ENCODE peak calls at places on chromosomes 6 and 20, in seven cellular contexts. One of them, this sample, is unnamed.

GRCh38 chr6:111011360-111012142 is 29.7 kb downstream of the RPF2 start:
- DNase-seq in stimulated activated CD4-positive, alpha-beta T cell treated with anti-CD3 and anti-CD28 coated beads, TNF-alpha, amount 100 ng/mL, for 1 hour: no peak
- DNase-seq in skeletal muscle cell: peak
- DNase-seq in coronary artery: no peak
- DNase-seq in tibial artery: no peak
- DNase-seq in NCI-H446: peak
- DNase-seq in activated T-helper 1 cell treated with anti-CD3 and anti-CD28 coated beads, Interleukin-12 subunit alpha, Interleukin-12 subunit beta, Interleukin-2, Interleukin-4 antibody, amounts not matched to agents 30 ng/mL and 10 ng/mL and 1 ng/mL, durations not matched to agents 14 hours and 24 hours and 36 hours: no peak
- DNase-seq in this sample: peak

GRCh38 chr6:48817714-48818113 is 645.3 kb downstream of the MMUT start:
- DNase-seq in stimulated activated CD4-positive, alpha-beta T cell treated with anti-CD3 and anti-CD28 coated beads, TNF-alpha, amount 100 ng/mL, for 1 hour: no peak
- DNase-seq in skeletal muscle cell: peak
- DNase-seq in coronary artery: no peak
- DNase-seq in tibial artery: no peak
- DNase-seq in NCI-H446: no peak
- DNase-seq in activated T-helper 1 cell treated with anti-CD3 and anti-CD28 coated beads, Interleukin-12 subunit alpha, Interleukin-12 subunit beta, Interleukin-2, Interleukin-4 antibody, amounts not matched to agents 30 ng/mL and 10 ng/mL and 1 ng/mL, durations not matched to agents 14 hours and 24 hours and 36 hours: no peak
- DNase-seq in this sample: no peak

GRCh38 chr6:121399971-121400370 is 35.5 kb upstream of the GJA1 start:
- DNase-seq in stimulated activated CD4-positive, alpha-beta T cell treated with anti-CD3 and anti-CD28 coated beads, TNF-alpha, amount 100 ng/mL, for 1 hour: no peak
- DNase-seq in skeletal muscle cell: no peak
- DNase-seq in coronary artery: no peak
- DNase-seq in tibial artery: no peak
- DNase-seq in NCI-H446: no peak
- DNase-seq in activated T-helper 1 cell treated with anti-CD3 and anti-CD28 coated beads, Interleukin-12 subunit alpha, Interleukin-12 subunit beta, Interleukin-2, Interleukin-4 antibody, amounts not matched to agents 30 ng/mL and 10 ng/mL and 1 ng/mL, durations not matched to agents 14 hours and 24 hours and 36 hours: no peak
- DNase-seq in this sample: no peak

GRCh38 chr6:7541175-7542064 is at the start of gene DSP:
- DNase-seq in stimulated activated CD4-positive, alpha-beta T cell treated with anti-CD3 and anti-CD28 coated beads, TNF-alpha, amount 100 ng/mL, for 1 hour: no peak
- DNase-seq in skeletal muscle cell: no peak
- DNase-seq in coronary artery: no peak
- DNase-seq in tibial artery: no peak
- DNase-seq in NCI-H446: no peak
- DNase-seq in activated T-helper 1 cell treated with anti-CD3 and anti-CD28 coated beads, Interleukin-12 subunit alpha, Interleukin-12 subunit beta, Interleukin-2, Interleukin-4 antibody, amounts not matched to agents 30 ng/mL and 10 ng/mL and 1 ng/mL, durations not matched to agents 14 hours and 24 hours and 36 hours: peak
- DNase-seq in this sample: peak

GRCh38 chr6:140078552-140079126 is 704.2 kb upstream of the CITED2 start:
- DNase-seq in stimulated activated CD4-positive, alpha-beta T cell treated with anti-CD3 and anti-CD28 coated beads, TNF-alpha, amount 100 ng/mL, for 1 hour: no peak
- DNase-seq in skeletal muscle cell: peak
- DNase-seq in coronary artery: no peak
- DNase-seq in tibial artery: no peak
- DNase-seq in NCI-H446: peak
- DNase-seq in activated T-helper 1 cell treated with anti-CD3 and anti-CD28 coated beads, Interleukin-12 subunit alpha, Interleukin-12 subunit beta, Interleukin-2, Interleukin-4 antibody, amounts not matched to agents 30 ng/mL and 10 ng/mL and 1 ng/mL, durations not matched to agents 14 hours and 24 hours and 36 hours: no peak
- DNase-seq in this sample: no peak

GRCh38 chr20:49896204-49896603 is 19.1 kb downstream of the SPATA2 start:
- DNase-seq in stimulated activated CD4-positive, alpha-beta T cell treated with anti-CD3 and anti-CD28 coated beads, TNF-alpha, amount 100 ng/mL, for 1 hour: no peak
- DNase-seq in skeletal muscle cell: no peak
- DNase-seq in coronary artery: no peak
- DNase-seq in tibial artery: peak
- DNase-seq in NCI-H446: no peak
- DNase-seq in activated T-helper 1 cell treated with anti-CD3 and anti-CD28 coated beads, Interleukin-12 subunit alpha, Interleukin-12 subunit beta, Interleukin-2, Interleukin-4 antibody, amounts not matched to agents 30 ng/mL and 10 ng/mL and 1 ng/mL, durations not matched to agents 14 hours and 24 hours and 36 hours: no peak
- DNase-seq in this sample: no peak

GRCh38 chr6:94215614-94216013 is 796.3 kb upstream of the EPHA7 start:
- DNase-seq in stimulated activated CD4-positive, alpha-beta T cell treated with anti-CD3 and anti-CD28 coated beads, TNF-alpha, amount 100 ng/mL, for 1 hour: no peak
- DNase-seq in skeletal muscle cell: no peak
- DNase-seq in coronary artery: no peak
- DNase-seq in tibial artery: no peak
- DNase-seq in NCI-H446: peak
- DNase-seq in activated T-helper 1 cell treated with anti-CD3 and anti-CD28 coated beads, Interleukin-12 subunit alpha, Interleukin-12 subunit beta, Interleukin-2, Interleukin-4 antibody, amounts not matched to agents 30 ng/mL and 10 ng/mL and 1 ng/mL, durations not matched to agents 14 hours and 24 hours and 36 hours: no peak
- DNase-seq in this sample: no peak

GRCh38 chr6:13005994-13006393 is 289.4 kb downstream of the PHACTR1 start:
- DNase-seq in stimulated activated CD4-positive, alpha-beta T cell treated with anti-CD3 and anti-CD28 coated beads, TNF-alpha, amount 100 ng/mL, for 1 hour: no peak
- DNase-seq in skeletal muscle cell: no peak
- DNase-seq in coronary artery: no peak
- DNase-seq in tibial artery: no peak
- DNase-seq in NCI-H446: no peak
- DNase-seq in activated T-helper 1 cell treated with anti-CD3 and anti-CD28 coated beads, Interleukin-12 subunit alpha, Interleukin-12 subunit beta, Interleukin-2, Interleukin-4 antibody, amounts not matched to agents 30 ng/mL and 10 ng/mL and 1 ng/mL, durations not matched to agents 14 hours and 24 hours and 36 hours: no peak
- DNase-seq in this sample: no peak

GRCh38 chr20:58389324-58389967 is 417 bp downstream of the VAPB start:
- DNase-seq in stimulated activated CD4-positive, alpha-beta T cell treated with anti-CD3 and anti-CD28 coated beads, TNF-alpha, amount 100 ng/mL, for 1 hour: no peak
- DNase-seq in skeletal muscle cell: no peak
- DNase-seq in coronary artery: no peak
- DNase-seq in tibial artery: peak
- DNase-seq in NCI-H446: peak
- DNase-seq in activated T-helper 1 cell treated with anti-CD3 and anti-CD28 coated beads, Interleukin-12 subunit alpha, Interleukin-12 subunit beta, Interleukin-2, Interleukin-4 antibody, amounts not matched to agents 30 ng/mL and 10 ng/mL and 1 ng/mL, durations not matched to agents 14 hours and 24 hours and 36 hours: no peak
- DNase-seq in this sample: no peak

GRCh38 chr6:108989700-108990099 is 104.9 kb downstream of the SESN1 start:
- DNase-seq in stimulated activated CD4-positive, alpha-beta T cell treated with anti-CD3 and anti-CD28 coated beads, TNF-alpha, amount 100 ng/mL, for 1 hour: no peak
- DNase-seq in skeletal muscle cell: no peak
- DNase-seq in coronary artery: no peak
- DNase-seq in tibial artery: no peak
- DNase-seq in NCI-H446: no peak
- DNase-seq in activated T-helper 1 cell treated with anti-CD3 and anti-CD28 coated beads, Interleukin-12 subunit alpha, Interleukin-12 subunit beta, Interleukin-2, Interleukin-4 antibody, amounts not matched to agents 30 ng/mL and 10 ng/mL and 1 ng/mL, durations not matched to agents 14 hours and 24 hours and 36 hours: no peak
- DNase-seq in this sample: no peak

GRCh38 chr20:62741701-62742491 is 33.3 kb downstream of the NTSR1 start:
- DNase-seq in stimulated activated CD4-positive, alpha-beta T cell treated with anti-CD3 and anti-CD28 coated beads, TNF-alpha, amount 100 ng/mL, for 1 hour: no peak
- DNase-seq in skeletal muscle cell: no peak
- DNase-seq in coronary artery: no peak
- DNase-seq in tibial artery: peak
- DNase-seq in NCI-H446: no peak
- DNase-seq in activated T-helper 1 cell treated with anti-CD3 and anti-CD28 coated beads, Interleukin-12 subunit alpha, Interleukin-12 subunit beta, Interleukin-2, Interleukin-4 antibody, amounts not matched to agents 30 ng/mL and 10 ng/mL and 1 ng/mL, durations not matched to agents 14 hours and 24 hours and 36 hours: no peak
- DNase-seq in this sample: no peak

GRCh38 chr6:10633216-10633615 is 61.2 kb downstream of the C6orf52 start:
- DNase-seq in stimulated activated CD4-positive, alpha-beta T cell treated with anti-CD3 and anti-CD28 coated beads, TNF-alpha, amount 100 ng/mL, for 1 hour: no peak
- DNase-seq in skeletal muscle cell: peak
- DNase-seq in coronary artery: no peak
- DNase-seq in tibial artery: no peak
- DNase-seq in NCI-H446: no peak
- DNase-seq in activated T-helper 1 cell treated with anti-CD3 and anti-CD28 coated beads, Interleukin-12 subunit alpha, Interleukin-12 subunit beta, Interleukin-2, Interleukin-4 antibody, amounts not matched to agents 30 ng/mL and 10 ng/mL and 1 ng/mL, durations not matched to agents 14 hours and 24 hours and 36 hours: no peak
- DNase-seq in this sample: no peak

GRCh38 chr6:35360349-35361138 is 18.2 kb downstream of the PPARD start:
- DNase-seq in stimulated activated CD4-positive, alpha-beta T cell treated with anti-CD3 and anti-CD28 coated beads, TNF-alpha, amount 100 ng/mL, for 1 hour: no peak
- DNase-seq in skeletal muscle cell: no peak
- DNase-seq in coronary artery: no peak
- DNase-seq in tibial artery: peak
- DNase-seq in NCI-H446: peak
- DNase-seq in activated T-helper 1 cell treated with anti-CD3 and anti-CD28 coated beads, Interleukin-12 subunit alpha, Interleukin-12 subunit beta, Interleukin-2, Interleukin-4 antibody, amounts not matched to agents 30 ng/mL and 10 ng/mL and 1 ng/mL, durations not matched to agents 14 hours and 24 hours and 36 hours: no peak
- DNase-seq in this sample: no peak

GRCh38 chr6:147149092-147149491 is 55.1 kb upstream of the STXBP5 start:
- DNase-seq in stimulated activated CD4-positive, alpha-beta T cell treated with anti-CD3 and anti-CD28 coated beads, TNF-alpha, amount 100 ng/mL, for 1 hour: no peak
- DNase-seq in skeletal muscle cell: no peak
- DNase-seq in coronary artery: no peak
- DNase-seq in tibial artery: no peak
- DNase-seq in NCI-H446: no peak
- DNase-seq in activated T-helper 1 cell treated with anti-CD3 and anti-CD28 coated beads, Interleukin-12 subunit alpha, Interleukin-12 subunit beta, Interleukin-2, Interleukin-4 antibody, amounts not matched to agents 30 ng/mL and 10 ng/mL and 1 ng/mL, durations not matched to agents 14 hours and 24 hours and 36 hours: no peak
- DNase-seq in this sample: no peak

GRCh38 chr6:22598386-22598785 is 29.0 kb downstream of the HDGFL1 start:
- DNase-seq in stimulated activated CD4-positive, alpha-beta T cell treated with anti-CD3 and anti-CD28 coated beads, TNF-alpha, amount 100 ng/mL, for 1 hour: no peak
- DNase-seq in skeletal muscle cell: peak
- DNase-seq in coronary artery: no peak
- DNase-seq in tibial artery: no peak
- DNase-seq in NCI-H446: no peak
- DNase-seq in activated T-helper 1 cell treated with anti-CD3 and anti-CD28 coated beads, Interleukin-12 subunit alpha, Interleukin-12 subunit beta, Interleukin-2, Interleukin-4 antibody, amounts not matched to agents 30 ng/mL and 10 ng/mL and 1 ng/mL, durations not matched to agents 14 hours and 24 hours and 36 hours: no peak
- DNase-seq in this sample: peak

GRCh38 chr20:1951436-1952115 is 42.3 kb downstream of the PDYN start:
- DNase-seq in stimulated activated CD4-positive, alpha-beta T cell treated with anti-CD3 and anti-CD28 coated beads, TNF-alpha, amount 100 ng/mL, for 1 hour: no peak
- DNase-seq in skeletal muscle cell: no peak
- DNase-seq in coronary artery: no peak
- DNase-seq in tibial artery: no peak
- DNase-seq in NCI-H446: no peak
- DNase-seq in activated T-helper 1 cell treated with anti-CD3 and anti-CD28 coated beads, Interleukin-12 subunit alpha, Interleukin-12 subunit beta, Interleukin-2, Interleukin-4 antibody, amounts not matched to agents 30 ng/mL and 10 ng/mL and 1 ng/mL, durations not matched to agents 14 hours and 24 hours and 36 hours: no peak
- DNase-seq in this sample: no peak

GRCh38 chr20:44720617-44720993 is 5.4 kb downstream of the CCN5 start:
- DNase-seq in stimulated activated CD4-positive, alpha-beta T cell treated with anti-CD3 and anti-CD28 coated beads, TNF-alpha, amount 100 ng/mL, for 1 hour: no peak
- DNase-seq in skeletal muscle cell: no peak
- DNase-seq in coronary artery: peak
- DNase-seq in tibial artery: peak
- DNase-seq in NCI-H446: peak
- DNase-seq in activated T-helper 1 cell treated with anti-CD3 and anti-CD28 coated beads, Interleukin-12 subunit alpha, Interleukin-12 subunit beta, Interleukin-2, Interleukin-4 antibody, amounts not matched to agents 30 ng/mL and 10 ng/mL and 1 ng/mL, durations not matched to agents 14 hours and 24 hours and 36 hours: no peak
- DNase-seq in this sample: no peak

GRCh38 chr20:1164871-1165270 is 19.9 kb downstream of the TMEM74B start:
- DNase-seq in stimulated activated CD4-positive, alpha-beta T cell treated with anti-CD3 and anti-CD28 coated beads, TNF-alpha, amount 100 ng/mL, for 1 hour: no peak
- DNase-seq in skeletal muscle cell: no peak
- DNase-seq in coronary artery: peak
- DNase-seq in tibial artery: no peak
- DNase-seq in NCI-H446: no peak
- DNase-seq in activated T-helper 1 cell treated with anti-CD3 and anti-CD28 coated beads, Interleukin-12 subunit alpha, Interleukin-12 subunit beta, Interleukin-2, Interleukin-4 antibody, amounts not matched to agents 30 ng/mL and 10 ng/mL and 1 ng/mL, durations not matched to agents 14 hours and 24 hours and 36 hours: no peak
- DNase-seq in this sample: no peak

GRCh38 chr20:48823960-48824497 is 3.8 kb downstream of the PREX1 start:
- DNase-seq in stimulated activated CD4-positive, alpha-beta T cell treated with anti-CD3 and anti-CD28 coated beads, TNF-alpha, amount 100 ng/mL, for 1 hour: no peak
- DNase-seq in skeletal muscle cell: peak
- DNase-seq in coronary artery: no peak
- DNase-seq in tibial artery: no peak
- DNase-seq in NCI-H446: no peak
- DNase-seq in activated T-helper 1 cell treated with anti-CD3 and anti-CD28 coated beads, Interleukin-12 subunit alpha, Interleukin-12 subunit beta, Interleukin-2, Interleukin-4 antibody, amounts not matched to agents 30 ng/mL and 10 ng/mL and 1 ng/mL, durations not matched to agents 14 hours and 24 hours and 36 hours: peak
- DNase-seq in this sample: no peak

GRCh38 chr6:135087403-135087802 is 32.8 kb upstream of the HBS1L start:
- DNase-seq in stimulated activated CD4-positive, alpha-beta T cell treated with anti-CD3 and anti-CD28 coated beads, TNF-alpha, amount 100 ng/mL, for 1 hour: no peak
- DNase-seq in skeletal muscle cell: no peak
- DNase-seq in coronary artery: no peak
- DNase-seq in tibial artery: no peak
- DNase-seq in NCI-H446: no peak
- DNase-seq in activated T-helper 1 cell treated with anti-CD3 and anti-CD28 coated beads, Interleukin-12 subunit alpha, Interleukin-12 subunit beta, Interleukin-2, Interleukin-4 antibody, amounts not matched to agents 30 ng/mL and 10 ng/mL and 1 ng/mL, durations not matched to agents 14 hours and 24 hours and 36 hours: no peak
- DNase-seq in this sample: no peak

GRCh38 chr6:35473075-35473848 is 5.1 kb downstream of the RPL10A start:
- DNase-seq in stimulated activated CD4-positive, alpha-beta T cell treated with anti-CD3 and anti-CD28 coated beads, TNF-alpha, amount 100 ng/mL, for 1 hour: no peak
- DNase-seq in skeletal muscle cell: no peak
- DNase-seq in coronary artery: no peak
- DNase-seq in tibial artery: no peak
- DNase-seq in NCI-H446: no peak
- DNase-seq in activated T-helper 1 cell treated with anti-CD3 and anti-CD28 coated beads, Interleukin-12 subunit alpha, Interleukin-12 subunit beta, Interleukin-2, Interleukin-4 antibody, amounts not matched to agents 30 ng/mL and 10 ng/mL and 1 ng/mL, durations not matched to agents 14 hours and 24 hours and 36 hours: no peak
- DNase-seq in this sample: no peak

GRCh38 chr20:64107736-64108457 is 532 bp upstream of the NPBWR2 start:
- DNase-seq in stimulated activated CD4-positive, alpha-beta T cell treated with anti-CD3 and anti-CD28 coated beads, TNF-alpha, amount 100 ng/mL, for 1 hour: no peak
- DNase-seq in skeletal muscle cell: no peak
- DNase-seq in coronary artery: no peak
- DNase-seq in tibial artery: peak
- DNase-seq in NCI-H446: no peak
- DNase-seq in activated T-helper 1 cell treated with anti-CD3 and anti-CD28 coated beads, Interleukin-12 subunit alpha, Interleukin-12 subunit beta, Interleukin-2, Interleukin-4 antibody, amounts not matched to agents 30 ng/mL and 10 ng/mL and 1 ng/mL, durations not matched to agents 14 hours and 24 hours and 36 hours: no peak
- DNase-seq in this sample: no peak

GRCh38 chr20:50175938-50176933 is 14.4 kb upstream of the CEBPB start:
- DNase-seq in stimulated activated CD4-positive, alpha-beta T cell treated with anti-CD3 and anti-CD28 coated beads, TNF-alpha, amount 100 ng/mL, for 1 hour: no peak
- DNase-seq in skeletal muscle cell: no peak
- DNase-seq in coronary artery: no peak
- DNase-seq in tibial artery: no peak
- DNase-seq in NCI-H446: no peak
- DNase-seq in activated T-helper 1 cell treated with anti-CD3 and anti-CD28 coated beads, Interleukin-12 subunit alpha, Interleukin-12 subunit beta, Interleukin-2, Interleukin-4 antibody, amounts not matched to agents 30 ng/mL and 10 ng/mL and 1 ng/mL, durations not matched to agents 14 hours and 24 hours and 36 hours: no peak
- DNase-seq in this sample: no peak

GRCh38 chr20:47724398-47724797 is 60.9 kb downstream of the SULF2 start:
- DNase-seq in stimulated activated CD4-positive, alpha-beta T cell treated with anti-CD3 and anti-CD28 coated beads, TNF-alpha, amount 100 ng/mL, for 1 hour: no peak
- DNase-seq in skeletal muscle cell: no peak
- DNase-seq in coronary artery: no peak
- DNase-seq in tibial artery: no peak
- DNase-seq in NCI-H446: no peak
- DNase-seq in activated T-helper 1 cell treated with anti-CD3 and anti-CD28 coated beads, Interleukin-12 subunit alpha, Interleukin-12 subunit beta, Interleukin-2, Interleukin-4 antibody, amounts not matched to agents 30 ng/mL and 10 ng/mL and 1 ng/mL, durations not matched to agents 14 hours and 24 hours and 36 hours: no peak
- DNase-seq in this sample: no peak

GRCh38 chr6:155181498-155181897 is 82.3 kb upstream of the CLDN20 start:
- DNase-seq in stimulated activated CD4-positive, alpha-beta T cell treated with anti-CD3 and anti-CD28 coated beads, TNF-alpha, amount 100 ng/mL, for 1 hour: no peak
- DNase-seq in skeletal muscle cell: no peak
- DNase-seq in coronary artery: no peak
- DNase-seq in tibial artery: no peak
- DNase-seq in NCI-H446: no peak
- DNase-seq in activated T-helper 1 cell treated with anti-CD3 and anti-CD28 coated beads, Interleukin-12 subunit alpha, Interleukin-12 subunit beta, Interleukin-2, Interleukin-4 antibody, amounts not matched to agents 30 ng/mL and 10 ng/mL and 1 ng/mL, durations not matched to agents 14 hours and 24 hours and 36 hours: no peak
- DNase-seq in this sample: no peak